ENCODE peak calls at places on chromosomes 12 and 14, in seven cellular contexts. P is OCI-LY7, W is SK-N-SH, R is PC-3, A is hepatocyte, N is HCT116, K is GM23338. D is an unnamed sample.
A peak's percentile ranks its signal among the peaks of the same experiment; 100 is the strongest.

GRCh38 chr14:48430805-48431204 is 755.4 kb upstream of the MDGA2 start:
- DNase-seq in A (no peak), R (no peak), P (no peak), N (no peak), W (no peak), K (peak; percentile 41), D (no peak)

GRCh38 chr12:40331886-40332285 is 107.1 kb downstream of the LRRK2 start:
- DNase-seq in A (no peak), K (no peak), N (no peak), P (no peak), R (no peak), W (no peak), D (no peak)

GRCh38 chr12:30952036-30952435 is 25.5 kb downstream of the TSPAN11 start:
- DNase-seq in N (no peak), W (no peak), P (no peak), A (no peak), R (no peak), K (no peak), D (no peak)

GRCh38 chr12:124289634-124290600 is 5.0 kb upstream of the RFLNA start:
- DNase-seq in N (no peak), R (no peak), A (no peak), K (no peak), P (no peak), W (peak; percentile 77), D (no peak)

GRCh38 chr14:77654001-77654431 is 37.6 kb upstream of the SPTLC2 start:
- DNase-seq in R (no peak), N (no peak), P (no peak), W (no peak), A (no peak), K (no peak), D (no peak)

GRCh38 chr12:52871291-52871961 is 22.6 kb upstream of the KRT78 start:
- DNase-seq in R (peak; percentile 91), P (no peak), W (no peak), A (peak; percentile 58), N (no peak), K (no peak), D (no peak)

GRCh38 chr14:101600891-101601602 is 39.8 kb downstream of the DIO3 start:
- DNase-seq in A (no peak), R (no peak), P (no peak), N (no peak), W (no peak), K (no peak), D (no peak)

GRCh38 chr12:49059385-49060232 is 985 bp downstream of the KMT2D start:
- DNase-seq in P (peak; percentile 72), N (no peak), R (peak; percentile 22), A (peak; percentile 69), W (no peak), K (peak; percentile 70), D (peak; percentile 69)

GRCh38 chr12:110371408-110372055 is 32.0 kb downstream of the ANAPC7 start:
- DNase-seq in N (no peak), P (peak; percentile 89), A (no peak), K (no peak), W (no peak), R (no peak), D (peak; percentile 86)

GRCh38 chr12:14408208-14408607 is 42.7 kb downstream of the ATF7IP start:
- DNase-seq in P (no peak), R (peak; percentile 15), W (peak; percentile 13), N (no peak), K (peak; percentile 81), A (no peak), D (peak; percentile 77)

GRCh38 chr12:29428630-29429029 is 47.7 kb upstream of the ERGIC2 start:
- DNase-seq in A (peak; percentile 25), W (no peak), P (no peak), R (peak; percentile 99), N (peak; percentile 63), K (no peak), D (no peak)

GRCh38 chr14:88379706-88380343 is 5.6 kb upstream of the SPATA7 start:
- DNase-seq in A (no peak), K (peak; percentile 23), P (no peak), R (no peak), N (no peak), W (no peak), D (no peak)

GRCh38 chr14:58637391-58638230 is at the start of gene DACT1:
- DNase-seq in N (no peak), P (no peak), K (peak; percentile 93), W (peak; percentile 82), A (peak; percentile 92), R (peak; percentile 39), D (peak; percentile 81)

GRCh38 chr12:84874125-84874824 is 38.3 kb downstream of the SLC6A15 start:
- DNase-seq in A (peak; percentile 75), K (peak; percentile 82), N (peak; percentile 55), P (peak; percentile 60), W (peak; percentile 38), R (peak; percentile 81), D (peak; percentile 80)

GRCh38 chr12:92717202-92717601 is 14.4 kb downstream of the PLEKHG7 start:
- DNase-seq in A (no peak), P (peak; percentile 9), N (peak; percentile 13), R (peak; percentile 34), K (peak; percentile 74), W (peak; percentile 4), D (peak; percentile 58)

GRCh38 chr12:25962932-25963525 is 4.5 kb downstream of the RASSF8 start:
- DNase-seq in K (no peak), R (no peak), A (no peak), N (no peak), P (no peak), W (no peak), D (no peak)

GRCh38 chr12:96041181-96041580 is 5.8 kb upstream of the LTA4H start:
- DNase-seq in A (no peak), N (no peak), W (no peak), R (no peak), P (no peak), K (no peak), D (no peak)

GRCh38 chr14:95667251-95667693 is 19.0 kb upstream of the TCL1B start:
- DNase-seq in W (no peak), P (peak; percentile 94), A (no peak), N (no peak), K (no peak), R (no peak), D (peak; percentile 93)

GRCh38 chr14:100203962-100204834 is 34.7 kb upstream of the YY1 start:
- DNase-seq in K (no peak), W (no peak), P (no peak), R (no peak), N (no peak), A (peak; percentile 66), D (no peak)

GRCh38 chr14:30971586-30971985 is 53.9 kb upstream of the AP4S1 start:
- DNase-seq in P (no peak), K (no peak), R (peak; percentile 67), N (no peak), W (no peak), A (no peak), D (no peak)

GRCh38 chr14:30974628-30975027 is 50.8 kb upstream of the AP4S1 start:
- DNase-seq in K (no peak), A (peak; percentile 9), N (no peak), R (peak; percentile 47), P (no peak), W (no peak), D (no peak)

GRCh38 chr14:30977752-30978151 is 47.7 kb upstream of the AP4S1 start:
- DNase-seq in P (no peak), A (no peak), N (no peak), K (no peak), W (no peak), R (no peak), D (no peak)

GRCh38 chr14:30972882-30973582 is 52.4 kb upstream of the AP4S1 start:
- DNase-seq in K (no peak), N (no peak), W (no peak), P (no peak), A (no peak), R (no peak), D (no peak)
- H4K20me1 ChIP-seq in K (peaks cover 19% of the 10 kb centered on the region), N (peaks cover 9% of the 10 kb centered on the region), W (peaks cover 86% of the 10 kb centered on the region), P (peaks cover 7% of the 10 kb centered on the region), A (peaks cover 76% of the 10 kb centered on the region), R (no peaks in the 10 kb centered on the region), D (no peaks in the 10 kb centered on the region)

GRCh38 chr12:68497702-68498101 is 113.0 kb upstream of the RAP1B start:
- DNase-seq in K (no peak), A (no peak), W (no peak), N (peak; percentile 23), P (no peak), R (peak; percentile 50), D (no peak)

GRCh38 chr12:68497112-68497511 is 113.6 kb upstream of the RAP1B start:
- DNase-seq in A (no peak), P (no peak), R (no peak), K (no peak), W (no peak), N (no peak), D (no peak)

GRCh38 chr12:68498736-68499135 is 112.0 kb upstream of the RAP1B start:
- DNase-seq in P (no peak), K (peak; percentile 14), W (no peak), R (no peak), N (no peak), A (no peak), D (no peak)

GRCh38 chr12:68501226-68501625 is 109.5 kb upstream of the RAP1B start:
- DNase-seq in A (no peak), P (no peak), R (no peak), W (no peak), N (no peak), K (no peak), D (no peak)

GRCh38 chr12:68499616-68500015 is 111.1 kb upstream of the RAP1B start:
- DNase-seq in P (no peak), A (no peak), K (no peak), R (no peak), N (no peak), W (no peak), D (no peak)
- H3K9me2 ChIP-seq in P (no peaks in the 10 kb centered on the region), A (no peaks in the 10 kb centered on the region), K (peaks cover 3% of the 10 kb centered on the region), R (peaks cover 4% of the 10 kb centered on the region), N (no peaks in the 10 kb centered on the region), W (no peaks in the 10 kb centered on the region), D (no peaks in the 10 kb centered on the region)

GRCh38 chr12:132493482-132494178 is 3.7 kb downstream of the FBRSL1 start:
- DNase-seq in A (peak; percentile 80), R (no peak), W (no peak), P (no peak), K (no peak), N (no peak), D (no peak)

GRCh38 chr12:132492951-132493350 is 3.0 kb downstream of the FBRSL1 start:
- DNase-seq in W (no peak), A (no peak), K (no peak), R (no peak), P (no peak), N (no peak), D (no peak)

GRCh38 chr12:132491761-132492378 is 1.9 kb downstream of the FBRSL1 start:
- DNase-seq in W (no peak), N (no peak), R (peak; percentile 29), A (no peak), K (no peak), P (no peak), D (no peak)

GRCh38 chr12:132491349-132491663 is 1.4 kb downstream of the FBRSL1 start:
- DNase-seq in W (no peak), N (no peak), A (no peak), K (no peak), R (peak; percentile 54), P (no peak), D (no peak)

GRCh38 chr12:132492522-132492921 is 2.6 kb downstream of the FBRSL1 start:
- DNase-seq in K (no peak), R (no peak), P (no peak), A (no peak), W (no peak), N (no peak), D (no peak)
- H4K20me1 ChIP-seq in K (peaks cover 31% of the 10 kb centered on the region), R (peaks cover 69% of the 10 kb centered on the region), P (peaks cover 10% of the 10 kb centered on the region), A (peaks cover 70% of the 10 kb centered on the region), W (peaks cover 69% of the 10 kb centered on the region), N (no peaks in the 10 kb centered on the region), D (peaks cover 75% of the 10 kb centered on the region)

GRCh38 chr12:94604299-94604698 is 46.1 kb downstream of the TMCC3 start:
- DNase-seq in K (no peak), N (no peak), R (no peak), A (no peak), W (no peak), P (no peak), D (no peak)
- H3K9me2 ChIP-seq in K (no peaks in the 10 kb centered on the region), N (no peaks in the 10 kb centered on the region), R (no peaks in the 10 kb centered on the region), A (no peaks in the 10 kb centered on the region), W (no peaks in the 10 kb centered on the region), P (no peaks in the 10 kb centered on the region), D (no peaks in the 10 kb centered on the region)